ENCODE peak calls at places on chromosomes 6 and 20, in eight cellular contexts. O is glutamatergic neuron; N is NT2/D1; W is fibroblast of the aortic adventitia; V is amniotic stem cell; H is activated CD4-positive, CD25-positive, alpha-beta regulatory T cell; A is Calu3; Y is epithelial cell of prostate. U is an unnamed sample.

GRCh38 chr6:7431594-7432390 is 42.2 kb downstream of the RIOK1 start:
- DNase-seq in O (no peak), N (no peak), V (no peak), A (no peak), Y (no peak), W (peak), H (no peak), U (no peak)

GRCh38 chr6:144294016-144294415 is 8.9 kb downstream of the UTRN start:
- DNase-seq in Y (no peak), H (no peak), V (peak), O (no peak), A (no peak), N (no peak), W (peak), U (no peak)

GRCh38 chr6:7143161-7143974 is 35.6 kb downstream of the RREB1 start:
- DNase-seq in N (no peak), V (no peak), O (peak), A (no peak), Y (no peak), H (no peak), W (no peak), U (no peak)

GRCh38 chr6:17001188-17001587 is 100.7 kb upstream of the STMND1 start:
- DNase-seq in A (no peak), O (no peak), V (no peak), H (no peak), W (no peak), Y (no peak), N (no peak), U (no peak)

GRCh38 chr6:165805604-165806003 is 142.6 kb upstream of the PDE10A start:
- DNase-seq in A (no peak), V (no peak), H (no peak), W (no peak), O (no peak), N (no peak), Y (no peak), U (no peak)

GRCh38 chr6:21348462-21349195 is 244.9 kb upstream of the SOX4 start:
- DNase-seq in O (peak), Y (no peak), N (peak), V (peak), H (no peak), A (peak), W (peak), U (no peak)

GRCh38 chr6:7758456-7758855 is 32.6 kb downstream of the BMP6 start:
- DNase-seq in H (no peak), N (no peak), A (peak), W (peak), Y (peak), V (peak), O (no peak), U (no peak)

GRCh38 chr6:136095961-136096360 is 154.2 kb downstream of the MTFR2 start:
- DNase-seq in H (no peak), V (no peak), W (peak), Y (no peak), O (no peak), N (no peak), A (no peak), U (no peak)

GRCh38 chr6:133130863-133131262 is 110.3 kb upstream of the EYA4 start:
- DNase-seq in H (no peak), W (peak), V (no peak), A (peak), Y (peak), N (no peak), O (no peak), U (no peak)

GRCh38 chr20:14055127-14055742 is 59.9 kb downstream of the MACROD2 start:
- DNase-seq in A (peak), O (no peak), W (peak), Y (peak), V (peak), H (no peak), N (peak), U (peak)

GRCh38 chr20:32577023-32577422 is 8.1 kb downstream of the NOL4L start:
- DNase-seq in Y (no peak), H (no peak), N (no peak), V (no peak), A (no peak), O (no peak), W (no peak), U (no peak)

GRCh38 chr20:10721112-10721896 is 47.5 kb upstream of the JAG1 start:
- DNase-seq in O (no peak), V (no peak), H (no peak), W (no peak), A (no peak), Y (no peak), N (no peak), U (no peak)

GRCh38 chr6:52868240-52868639 is 27.6 kb upstream of the GSTA5 start:
- DNase-seq in O (no peak), V (no peak), H (no peak), W (no peak), Y (no peak), N (no peak), A (no peak), U (no peak)

GRCh38 chr6:139965393-139965792 is 590.9 kb upstream of the CITED2 start:
- DNase-seq in W (peak), A (no peak), V (no peak), N (no peak), H (no peak), O (no peak), Y (no peak), U (no peak)

GRCh38 chr6:30763155-30763617 is 18.8 kb upstream of the IER3 start:
- DNase-seq in V (no peak), H (no peak), A (no peak), O (no peak), N (no peak), W (no peak), Y (no peak), U (no peak)

GRCh38 chr6:136717297-136717990 is 74.8 kb downstream of the MAP3K5 start:
- DNase-seq in Y (no peak), H (no peak), O (no peak), N (no peak), A (no peak), W (peak), V (no peak), U (peak)

GRCh38 chr6:41162687-41163418 is at the start of gene TREM2:
- DNase-seq in O (no peak), V (no peak), A (no peak), Y (no peak), N (no peak), H (no peak), W (no peak), U (no peak)

GRCh38 chr6:16669227-16669626 is 92.0 kb downstream of the ATXN1 start:
- DNase-seq in V (no peak), A (peak), W (peak), H (no peak), O (no peak), Y (no peak), N (no peak), U (no peak)

GRCh38 chr6:56046576-56046975 is 171.2 kb upstream of the BMP5 start:
- DNase-seq in O (no peak), V (no peak), N (no peak), W (no peak), A (peak), Y (peak), H (no peak), U (no peak)

GRCh38 chr6:111662794-111663231 is 57.1 kb upstream of the TRAF3IP2 start:
- DNase-seq in V (no peak), O (no peak), Y (no peak), H (no peak), A (no peak), N (no peak), W (no peak), U (no peak)

GRCh38 chr6:140812636-140813035 is 1320.1 kb upstream of the GJE1 start:
- DNase-seq in Y (no peak), V (no peak), N (no peak), A (no peak), W (peak), O (no peak), H (no peak), U (no peak)

GRCh38 chr6:129342243-129342642 is 367.7 kb downstream of the ARHGAP18 start:
- DNase-seq in N (no peak), A (no peak), Y (no peak), W (peak), O (no peak), H (no peak), V (no peak), U (no peak)

GRCh38 chr20:40110241-40110910 is 578.7 kb downstream of the MAFB start:
- DNase-seq in W (no peak), N (no peak), V (no peak), O (no peak), A (no peak), H (no peak), Y (no peak), U (no peak)

GRCh38 chr20:15951711-15952110 is 621.5 kb downstream of the KIF16B start:
- DNase-seq in N (no peak), V (no peak), W (no peak), H (no peak), A (no peak), Y (peak), O (no peak), U (no peak)

GRCh38 chr6:41492261-41492891 is 53.8 kb upstream of the FOXP4 start:
- DNase-seq in N (no peak), O (no peak), H (no peak), W (no peak), A (no peak), V (no peak), Y (no peak), U (no peak)

GRCh38 chr6:52534363-52534762 is 42.5 kb downstream of the TRAM2 start:
- DNase-seq in H (no peak), N (no peak), Y (no peak), A (no peak), V (no peak), O (no peak), W (no peak), U (no peak)

GRCh38 chr6:135250234-135250633 is 69.1 kb downstream of the MYB start:
- DNase-seq in A (no peak), N (no peak), H (no peak), W (no peak), O (no peak), Y (no peak), V (no peak), U (no peak)

GRCh38 chr6:170142559-170142958 is 148.3 kb downstream of the DLL1 start:
- DNase-seq in H (no peak), A (no peak), O (no peak), V (no peak), W (no peak), N (no peak), Y (no peak), U (no peak)

GRCh38 chr6:20213271-20213798 is 1.1 kb upstream of the MBOAT1 start:
- DNase-seq in H (no peak), A (no peak), O (no peak), N (no peak), W (no peak), Y (no peak), V (no peak), U (no peak)

GRCh38 chr6:91276315-91276714 is 689.4 kb upstream of the MAP3K7 start:
- DNase-seq in H (no peak), Y (no peak), O (no peak), N (no peak), W (no peak), A (no peak), V (no peak), U (peak)

GRCh38 chr6:105855433-105855832 is 230.7 kb upstream of the PRDM1 start:
- DNase-seq in V (no peak), Y (no peak), W (no peak), O (no peak), N (no peak), H (no peak), A (no peak), U (no peak)

GRCh38 chr20:2301164-2301622 is 5.4 kb downstream of the TGM3 start:
- DNase-seq in V (no peak), Y (no peak), W (no peak), O (no peak), H (no peak), N (no peak), A (no peak), U (peak)

GRCh38 chr6:36627801-36628246 is 33.7 kb downstream of the SRSF3 start:
- DNase-seq in O (no peak), N (no peak), H (no peak), W (peak), A (no peak), Y (no peak), V (no peak), U (no peak)

GRCh38 chr6:41494212-41495115 is 51.7 kb upstream of the FOXP4 start:
- DNase-seq in W (no peak), H (no peak), Y (no peak), O (no peak), A (no peak), V (no peak), N (no peak), U (no peak)

GRCh38 chr20:16271450-16271849 is 301.8 kb downstream of the KIF16B start:
- DNase-seq in H (no peak), N (no peak), W (no peak), Y (no peak), O (no peak), V (no peak), A (no peak), U (no peak)

GRCh38 chr20:24765316-24766142 is 183.5 kb upstream of the CST7 start:
- DNase-seq in O (no peak), H (no peak), V (no peak), Y (no peak), N (no peak), A (no peak), W (no peak), U (no peak)

GRCh38 chr6:134021396-134022122 is 30.9 kb downstream of the SLC2A12 start:
- DNase-seq in A (no peak), H (no peak), V (no peak), Y (no peak), W (no peak), O (no peak), N (no peak), U (no peak)

U was measured in GM20000.